ENCODE peak calls at places on chromosome 13, in five cellular contexts. I, B, S, N and O are unnamed samples.

GRCh38 chr13:22086593-22086992 is 415.7 kb downstream of the FGF9 start:
- DNase-seq in I (no peak), B (no peak), S (no peak), N (no peak), O (no peak)

GRCh38 chr13:35720690-35721554 is 244.4 kb upstream of the MAB21L1 start:
- DNase-seq in I (peak), B (no peak), S (peak), N (peak), O (peak)

GRCh38 chr13:76619631-76620030 is 266.6 kb downstream of the KCTD12 start:
- DNase-seq in I (no peak), B (no peak), S (no peak), N (no peak), O (no peak)

GRCh38 chr13:24985102-24985501 is 110.8 kb upstream of the PABPC3 start:
- DNase-seq in I (peak), B (no peak), S (no peak), N (no peak), O (no peak)

GRCh38 chr13:20824762-20825161 is 51.0 kb upstream of the EEF1AKMT1 start:
- DNase-seq in I (no peak), B (no peak), S (no peak), N (no peak), O (no peak)

GRCh38 chr13:99371956-99372355 is 64.8 kb upstream of the GPR183 start:
- DNase-seq in I (no peak), B (no peak), S (no peak), N (no peak), O (no peak)

GRCh38 chr13:32829676-32830091 is 186.5 kb upstream of the KL start:
- DNase-seq in I (peak), B (peak), S (no peak), N (no peak), O (no peak)

GRCh38 chr13:106802917-106803316 is 235.0 kb upstream of the ARGLU1 start:
- DNase-seq in I (no peak), B (no peak), S (no peak), N (no peak), O (no peak)

GRCh38 chr13:104650426-104650825 is 1584.2 kb upstream of the SLC10A2 start:
- DNase-seq in I (no peak), B (no peak), S (no peak), N (no peak), O (no peak)